ENCODE peak calls at places on chromosomes 11 and 22, in ten cellular contexts. X, N, Y, V, F, I, S, K, D and Z are unnamed samples.
A peak's percentile ranks its signal among the peaks of the same experiment; 100 is the strongest.

GRCh38 chr11:68878022-68878421 is 25.6 kb downstream of the MRPL21 start:
- DNase-seq in X (no peak), S (no peak), N (no peak), Y (no peak), D (peak; percentile 87), V (no peak), F (no peak), K (no peak), I (no peak), Z (no peak)

GRCh38 chr11:74185285-74185684 is 14.2 kb downstream of the PPME1 start:
- DNase-seq in N (no peak), K (no peak), S (no peak), X (no peak), Y (no peak), V (no peak), I (no peak), F (no peak), D (no peak), Z (no peak)

GRCh38 chr11:63841554-63841953 is 2.6 kb downstream of the MARK2 start:
- DNase-seq in I (no peak), V (peak; percentile 78), X (no peak), N (no peak), S (no peak), Y (no peak), F (no peak), D (peak; percentile 66), K (no peak), Z (no peak)

GRCh38 chr22:33853200-33854097 is 66.8 kb downstream of the LARGE1 start:
- DNase-seq in I (no peak), N (peak; percentile 73), X (peak; percentile 48), D (no peak), V (peak; percentile 90), F (peak; percentile 63), S (peak; percentile 84), K (no peak), Y (peak; percentile 71), Z (peak; percentile 62)

GRCh38 chr22:29609139-29609538 is 5.7 kb downstream of the NF2 start:
- DNase-seq in N (no peak), I (no peak), K (no peak), S (no peak), F (no peak), D (no peak), V (peak; percentile 27), X (no peak), Y (no peak), Z (no peak)

GRCh38 chr11:14248577-14248976 is 110.4 kb downstream of the RRAS2 start:
- DNase-seq in N (no peak), S (no peak), K (no peak), I (no peak), D (no peak), F (no peak), V (no peak), Y (no peak), X (no peak), Z (peak; percentile 22)

GRCh38 chr11:111624602-111625001 is 22.4 kb downstream of the SIK2 start:
- DNase-seq in X (no peak), I (no peak), F (no peak), S (no peak), D (no peak), V (peak; percentile 53), Y (no peak), N (no peak), K (no peak), Z (no peak)

GRCh38 chr11:10233581-10233980 is 60.4 kb downstream of the SBF2 start:
- DNase-seq in Y (no peak), X (no peak), K (no peak), N (no peak), F (no peak), S (no peak), V (peak; percentile 37), D (peak; percentile 56), I (no peak), Z (no peak)

GRCh38 chr11:71133946-71134345 is 118.4 kb downstream of the SHANK2 start:
- DNase-seq in Y (no peak), N (no peak), D (no peak), V (no peak), K (no peak), I (no peak), S (peak; percentile 22), F (no peak), X (no peak), Z (no peak)

GRCh38 chr11:3178349-3178748 is 13.2 kb upstream of the OSBPL5 start:
- DNase-seq in D (no peak), X (no peak), N (no peak), S (no peak), I (no peak), Y (no peak), K (no peak), V (peak; percentile 32), F (no peak), Z (no peak)

GRCh38 chr11:118175600-118176399 is 639 bp downstream of the SCN2B start:
- DNase-seq in D (no peak), F (no peak), K (no peak), S (no peak), I (no peak), X (no peak), Y (no peak), V (no peak), N (no peak), Z (no peak)

GRCh38 chr11:112219476-112220232 is 6.6 kb upstream of the PTS start:
- DNase-seq in F (no peak), X (peak; percentile 19), D (peak; percentile 25), Y (no peak), K (peak; percentile 24), S (peak; percentile 70), V (peak; percentile 88), N (no peak), I (peak; percentile 60), Z (peak; percentile 35)

GRCh38 chr11:76316726-76317125 is 64.2 kb downstream of the THAP12 start:
- DNase-seq in Y (no peak), F (no peak), S (no peak), K (no peak), V (no peak), X (no peak), N (no peak), D (peak; percentile 16), I (no peak), Z (no peak)
- H3K27me3 ChIP-seq in Y (no peaks in the 10 kb centered on the region), F (peaks cover 9% of the 10 kb centered on the region), S (peaks cover 12% of the 10 kb centered on the region), K (peaks cover 9% of the 10 kb centered on the region), V (peaks cover 17% of the 10 kb centered on the region), X (no peaks in the 10 kb centered on the region), N (no peaks in the 10 kb centered on the region), D (peaks cover 4% of the 10 kb centered on the region), I (peaks cover 9% of the 10 kb centered on the region), Z (peaks cover 5% of the 10 kb centered on the region)

GRCh38 chr22:21611210-21611977 is 18.4 kb downstream of the YDJC start:
- DNase-seq in X (no peak), D (no peak), N (no peak), S (no peak), Y (no peak), I (no peak), K (no peak), V (no peak), F (no peak), Z (no peak)
- H3K36me3 ChIP-seq in X (no peaks in the 10 kb centered on the region), D (peaks cover 25% of the 10 kb centered on the region), N (no peaks in the 10 kb centered on the region), S (peaks cover 38% of the 10 kb centered on the region), Y (peaks cover 43% of the 10 kb centered on the region), I (peaks cover 4% of the 10 kb centered on the region), K (peaks cover 30% of the 10 kb centered on the region), V (peaks cover 50% of the 10 kb centered on the region), F (peaks cover 74% of the 10 kb centered on the region), Z (peaks cover 49% of the 10 kb centered on the region)

GRCh38 chr22:38840129-38840528 is 3.7 kb downstream of the NPTXR start:
- DNase-seq in S (no peak), F (no peak), N (no peak), X (no peak), I (no peak), K (no peak), V (no peak), D (no peak), Y (no peak), Z (no peak)
- H3K27me3 ChIP-seq in S (peaks cover 11% of the 10 kb centered on the region), F (peaks cover 3% of the 10 kb centered on the region), N (no peaks in the 10 kb centered on the region), X (no peaks in the 10 kb centered on the region), I (peaks cover 19% of the 10 kb centered on the region), K (no peaks in the 10 kb centered on the region), V (no peaks in the 10 kb centered on the region), D (peaks cover 24% of the 10 kb centered on the region), Y (no peaks in the 10 kb centered on the region), Z (peaks cover 8% of the 10 kb centered on the region)

GRCh38 chr22:23010430-23010829 is 59.9 kb upstream of the GNAZ start:
- DNase-seq in D (no peak), N (no peak), Y (no peak), X (no peak), I (no peak), F (no peak), K (no peak), V (no peak), S (no peak), Z (no peak)
- H3K36me3 ChIP-seq in D (no peaks in the 10 kb centered on the region), N (no peaks in the 10 kb centered on the region), Y (no peaks in the 10 kb centered on the region), X (no peaks in the 10 kb centered on the region), I (no peaks in the 10 kb centered on the region), F (no peaks in the 10 kb centered on the region), K (no peaks in the 10 kb centered on the region), V (no peaks in the 10 kb centered on the region), S (no peaks in the 10 kb centered on the region), Z (no peaks in the 10 kb centered on the region)

GRCh38 chr11:45463541-45463940 is 177.4 kb upstream of the SYT13 start:
- DNase-seq in N (no peak), X (no peak), V (no peak), I (no peak), S (no peak), Y (no peak), D (no peak), F (no peak), K (no peak), Z (no peak)
- H3K27me3 ChIP-seq in N (no peaks in the 10 kb centered on the region), X (no peaks in the 10 kb centered on the region), V (peaks cover 40% of the 10 kb centered on the region), I (no peaks in the 10 kb centered on the region), S (no peaks in the 10 kb centered on the region), Y (no peaks in the 10 kb centered on the region), D (no peaks in the 10 kb centered on the region), F (no peaks in the 10 kb centered on the region), K (no peaks in the 10 kb centered on the region), Z (no peaks in the 10 kb centered on the region)

DNA sequence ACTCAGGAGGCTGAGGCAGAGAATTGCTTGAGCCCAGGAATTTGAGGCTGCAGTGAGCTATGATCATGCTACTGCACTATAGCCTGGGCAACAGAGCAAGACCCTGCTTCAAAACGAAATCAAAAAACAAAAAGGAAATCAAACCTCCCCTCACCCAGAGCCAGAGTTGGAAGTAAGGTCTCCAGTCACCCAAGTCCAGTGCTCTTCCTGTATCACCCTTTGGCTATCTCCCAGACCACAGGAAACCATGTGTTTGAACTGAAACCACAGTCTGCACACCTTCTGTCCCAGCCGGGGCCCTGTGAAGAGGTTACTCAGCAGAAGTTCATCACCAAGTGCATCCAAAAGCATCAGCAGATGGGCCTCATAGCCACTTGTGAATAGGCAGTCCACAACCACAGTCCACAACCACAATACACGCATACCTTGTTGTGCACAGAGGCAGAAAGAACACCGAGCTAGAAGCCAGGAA is 4.6 kb downstream of the MYH9 start:
- DNase-seq in V (peak; percentile 55), F (no peak), I (no peak), N (no peak), X (no peak), D (no peak), Y (no peak), K (no peak), S (peak; percentile 85), Z (peak; percentile 75)
- H3K36me3 ChIP-seq in V (peaks cover 7% of the 10 kb centered on the region), F (peaks cover 76% of the 10 kb centered on the region), I (peaks cover 2% of the 10 kb centered on the region), N (no peaks in the 10 kb centered on the region), X (no peaks in the 10 kb centered on the region), D (peaks cover 27% of the 10 kb centered on the region), Y (peaks cover 28% of the 10 kb centered on the region), K (no peaks in the 10 kb centered on the region), S (no peaks in the 10 kb centered on the region), Z (peaks cover 4% of the 10 kb centered on the region)